ENCODE peak calls at places on chromosomes 16 and 17, in ten cellular contexts. E is NCI-H1092; R is non-pigmented ciliary epithelial cell; P is HEK293T; X is NCI-H510A; W is stimulated activated CD8-positive, alpha-beta memory T cell treated with anti-CD3 and anti-CD28 coated beads, Interleukin-15, amount 100 ng/mL, for 1 hour; N is AG04450; I is AG04449; B is NCI-H226; J is omental fat pad. C is an unnamed sample.

GRCh38 chr17:45873728-45874127 is 20.6 kb upstream of the MAPT start:
- DNase-seq in W (no peak), X (no peak), E (no peak), R (no peak), P (no peak), I (no peak), B (no peak), N (no peak), J (no peak), C (no peak)

GRCh38 chr16:87295661-87296531 is 21.3 kb downstream of the C16orf95 start:
- DNase-seq in E (no peak), W (no peak), R (no peak), X (no peak), I (no peak), P (no peak), B (no peak), J (no peak), N (no peak), C (no peak)

GRCh38 chr16:66903544-66904427 is 14.9 kb downstream of the CDH16 start:
- DNase-seq in I (no peak), R (no peak), P (no peak), J (no peak), W (no peak), B (peak; percentile 42), N (no peak), X (no peak), E (no peak), C (no peak)

GRCh38 chr17:78563189-78564145 is 13.7 kb downstream of the DNAH17 start:
- DNase-seq in B (no peak), E (no peak), W (no peak), P (no peak), R (no peak), X (no peak), J (no peak), I (no peak), N (no peak), C (no peak)

GRCh38 chr16:69328854-69329316 is 1.5 kb downstream of the PDF start:
- DNase-seq in R (no peak), J (no peak), E (no peak), X (no peak), B (no peak), I (no peak), P (no peak), W (no peak), N (no peak), C (no peak)

GRCh38 chr17:32486701-32487459 is at the start of gene CDK5R1:
- DNase-seq in J (no peak), W (peak; percentile 35), E (peak; percentile 67), R (no peak), P (peak; percentile 72), I (no peak), B (peak; percentile 46), X (peak; percentile 66), N (no peak), C (no peak)

GRCh38 chr17:47875011-47875471 is 21.0 kb upstream of the SP2 start:
- DNase-seq in P (no peak), X (no peak), R (no peak), B (peak; percentile 64), W (no peak), J (no peak), N (no peak), E (no peak), I (no peak), C (no peak)

GRCh38 chr17:75111777-75112176 is 2.0 kb downstream of the ARMC7 start:
- DNase-seq in X (no peak), W (no peak), R (no peak), P (no peak), I (no peak), N (no peak), E (no peak), J (no peak), B (no peak), C (no peak)

GRCh38 chr17:2050871-2051387 is 4.0 kb upstream of the HIC1 start:
- DNase-seq in B (peak; percentile 3), E (no peak), W (no peak), J (no peak), X (no peak), N (no peak), R (no peak), I (no peak), P (peak; percentile 25), C (no peak)

GRCh38 chr17:79808763-79809529 is 12.1 kb upstream of the CBX8 start:
- DNase-seq in N (no peak), R (no peak), E (peak; percentile 57), J (no peak), B (no peak), I (no peak), W (no peak), X (peak; percentile 66), P (no peak), C (no peak)

GRCh38 chr17:37717627-37718382 is 27.1 kb downstream of the HNF1B start:
- DNase-seq in W (no peak), R (no peak), I (no peak), X (no peak), N (no peak), B (no peak), E (no peak), J (no peak), P (no peak), C (no peak)